ENCODE peak calls at places on chromosomes 11 and 22, in six cellular contexts. One of them, this sample, is unnamed. For H3K27me3, the result is how much of the 10 kb centered on the place peaks cover.

GRCh38 chr11:83648610-83649467 is 362.7 kb upstream of the CCDC90B start:
- DNase-seq in endothelial cell of umbilical vein: no peak
- DNase-seq in transverse colon: no peak
- DNase-seq in K562: no peak
- DNase-seq in suprapubic skin: no peak
- DNase-seq in prostate gland: no peak
- DNase-seq in this sample: no peak

GRCh38 chr11:28863422-28863821 is 755.2 kb downstream of the METTL15 start:
- DNase-seq in endothelial cell of umbilical vein: no peak
- DNase-seq in transverse colon: no peak
- DNase-seq in K562: no peak
- DNase-seq in suprapubic skin: no peak
- DNase-seq in prostate gland: no peak
- DNase-seq in this sample: no peak

GRCh38 chr11:66864924-66865697 is 8.2 kb downstream of the LRFN4 start:
- DNase-seq in endothelial cell of umbilical vein: no peak
- DNase-seq in transverse colon: no peak
- DNase-seq in K562: no peak
- DNase-seq in suprapubic skin: no peak
- DNase-seq in prostate gland: no peak
- DNase-seq in this sample: no peak

GRCh38 chr11:86335131-86335768 is 33.2 kb downstream of the HIKESHI start:
- DNase-seq in endothelial cell of umbilical vein: no peak
- DNase-seq in transverse colon: no peak
- DNase-seq in K562: no peak
- DNase-seq in suprapubic skin: no peak
- DNase-seq in prostate gland: no peak
- DNase-seq in this sample: no peak

GRCh38 chr22:17243524-17243923 is 24.3 kb upstream of the ADA2 start:
- DNase-seq in endothelial cell of umbilical vein: no peak
- DNase-seq in transverse colon: peak
- DNase-seq in K562: peak
- DNase-seq in suprapubic skin: no peak
- DNase-seq in prostate gland: no peak
- DNase-seq in this sample: no peak

GRCh38 chr22:17772963-17773605 is 1.2 kb downstream of the BID start:
- DNase-seq in endothelial cell of umbilical vein: no peak
- DNase-seq in transverse colon: no peak
- DNase-seq in K562: peak
- DNase-seq in suprapubic skin: no peak
- DNase-seq in prostate gland: no peak
- DNase-seq in this sample: no peak

GRCh38 chr22:20953668-20954500 is 13.2 kb upstream of the AIFM3 start:
- DNase-seq in endothelial cell of umbilical vein: no peak
- DNase-seq in transverse colon: no peak
- DNase-seq in K562: no peak
- DNase-seq in suprapubic skin: no peak
- DNase-seq in prostate gland: peak
- DNase-seq in this sample: no peak

GRCh38 chr11:3934658-3935057 is 79.2 kb downstream of the STIM1 start:
- DNase-seq in endothelial cell of umbilical vein: no peak
- DNase-seq in transverse colon: no peak
- DNase-seq in K562: no peak
- DNase-seq in suprapubic skin: no peak
- DNase-seq in prostate gland: no peak
- DNase-seq in this sample: no peak

GRCh38 chr11:117380676-117381075 is 53.0 kb downstream of the CEP164 start:
- DNase-seq in endothelial cell of umbilical vein: no peak
- DNase-seq in transverse colon: no peak
- DNase-seq in K562: no peak
- DNase-seq in suprapubic skin: no peak
- DNase-seq in prostate gland: no peak
- DNase-seq in this sample: no peak

GRCh38 chr22:22974156-22974555 is 86.5 kb downstream of the IGLL5 start:
- DNase-seq in endothelial cell of umbilical vein: no peak
- DNase-seq in transverse colon: no peak
- DNase-seq in K562: no peak
- DNase-seq in suprapubic skin: no peak
- DNase-seq in prostate gland: no peak
- DNase-seq in this sample: no peak

GRCh38 chr11:1072116-1072820 is 2.4 kb upstream of the MUC2 start:
- DNase-seq in endothelial cell of umbilical vein: peak
- DNase-seq in transverse colon: no peak
- DNase-seq in K562: peak
- DNase-seq in suprapubic skin: peak
- DNase-seq in prostate gland: no peak
- DNase-seq in this sample: no peak

GRCh38 chr22:20002098-20002497 is 14.5 kb downstream of the ARVCF start:
- DNase-seq in endothelial cell of umbilical vein: no peak
- DNase-seq in transverse colon: no peak
- DNase-seq in K562: no peak
- DNase-seq in suprapubic skin: no peak
- DNase-seq in prostate gland: no peak
- DNase-seq in this sample: no peak

GRCh38 chr11:61891331-61892084 is at the start of gene FADS3:
- DNase-seq in endothelial cell of umbilical vein: peak
- DNase-seq in transverse colon: peak
- DNase-seq in K562: peak
- DNase-seq in suprapubic skin: peak
- DNase-seq in prostate gland: peak
- DNase-seq in this sample: peak

GRCh38 chr11:126522606-126523005 is 167.1 kb downstream of the ST3GAL4 start:
- DNase-seq in endothelial cell of umbilical vein: no peak
- DNase-seq in transverse colon: no peak
- DNase-seq in K562: no peak
- DNase-seq in suprapubic skin: no peak
- DNase-seq in prostate gland: no peak
- DNase-seq in this sample: no peak

GRCh38 chr11:74723511-74723910 is 7.7 kb downstream of the CHRDL2 start:
- DNase-seq in endothelial cell of umbilical vein: no peak
- DNase-seq in transverse colon: no peak
- DNase-seq in K562: no peak
- DNase-seq in suprapubic skin: no peak
- DNase-seq in prostate gland: no peak
- DNase-seq in this sample: no peak

GRCh38 chr22:40592352-40593113 is 44.0 kb downstream of the MRTFA start:
- DNase-seq in endothelial cell of umbilical vein: no peak
- DNase-seq in transverse colon: peak
- DNase-seq in K562: no peak
- DNase-seq in suprapubic skin: no peak
- DNase-seq in prostate gland: no peak
- DNase-seq in this sample: no peak

GRCh38 chr22:40594924-40595323 is 41.6 kb downstream of the MRTFA start:
- DNase-seq in endothelial cell of umbilical vein: no peak
- DNase-seq in transverse colon: no peak
- DNase-seq in K562: no peak
- DNase-seq in suprapubic skin: no peak
- DNase-seq in prostate gland: no peak
- DNase-seq in this sample: no peak

GRCh38 chr22:40594346-40594745 is 42.2 kb downstream of the MRTFA start:
- DNase-seq in endothelial cell of umbilical vein: no peak
- DNase-seq in transverse colon: no peak
- DNase-seq in K562: no peak
- DNase-seq in suprapubic skin: no peak
- DNase-seq in prostate gland: no peak
- DNase-seq in this sample: no peak

GRCh38 chr22:40595497-40596234 is 40.9 kb downstream of the MRTFA start:
- DNase-seq in endothelial cell of umbilical vein: no peak
- DNase-seq in transverse colon: no peak
- DNase-seq in K562: no peak
- DNase-seq in suprapubic skin: no peak
- DNase-seq in prostate gland: no peak
- DNase-seq in this sample: no peak

DNA sequence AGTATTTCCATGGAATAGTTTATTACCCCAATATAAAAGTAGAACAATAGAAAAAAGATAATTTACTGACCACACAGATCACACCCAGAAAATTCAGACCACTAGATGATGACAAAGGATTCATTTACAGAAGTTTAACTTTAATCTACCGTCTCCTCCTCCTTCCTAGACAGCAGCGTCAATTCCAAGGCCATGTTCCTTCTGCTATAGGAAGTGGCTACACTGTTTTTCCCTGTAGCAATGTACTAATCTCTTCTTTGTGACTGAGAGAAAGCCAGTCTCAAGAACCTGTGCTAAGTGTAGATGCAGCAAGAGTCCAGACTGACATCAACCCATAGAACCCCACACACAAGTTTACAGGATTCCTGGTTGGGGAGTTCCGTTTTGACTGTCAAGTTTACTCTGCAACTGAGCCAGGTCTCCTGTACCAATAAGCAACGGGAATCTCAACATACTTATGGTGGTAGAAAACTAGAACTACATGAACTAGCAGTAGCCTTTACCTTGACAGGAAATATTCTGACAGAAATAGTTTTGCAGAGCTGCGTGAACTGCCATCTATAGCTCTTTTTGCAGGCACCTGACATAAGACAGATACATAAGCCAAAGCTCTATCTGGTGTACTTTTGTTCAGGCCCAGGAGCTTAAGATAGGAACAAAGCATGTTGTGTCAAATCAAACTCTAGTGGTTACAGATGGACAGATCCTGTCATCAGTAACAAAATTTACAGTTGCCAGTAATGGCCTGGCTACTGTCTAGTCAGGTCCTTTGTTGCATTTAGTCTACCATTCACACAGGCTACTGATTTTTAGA is 42.9 kb downstream of the MRTFA start:
- DNase-seq in endothelial cell of umbilical vein: no peak
- DNase-seq in transverse colon: no peak
- DNase-seq in K562: peak
- DNase-seq in suprapubic skin: no peak
- DNase-seq in prostate gland: no peak
- DNase-seq in this sample: no peak
- TF ChIP-seq POLR2A in endothelial cell of umbilical vein: no peak
- TF ChIP-seq POLR2A in transverse colon: no peak
- TF ChIP-seq POLR2A in K562: no peak
- TF ChIP-seq POLR2A in suprapubic skin: no peak
- TF ChIP-seq POLR2A in prostate gland: no peak
- TF ChIP-seq POLR2A in this sample: no peak

GRCh38 chr22:38032681-38033521 is 24.3 kb upstream of the PICK1 start:
- DNase-seq in endothelial cell of umbilical vein: no peak
- DNase-seq in transverse colon: no peak
- DNase-seq in K562: peak
- DNase-seq in suprapubic skin: no peak
- DNase-seq in prostate gland: no peak
- DNase-seq in this sample: no peak
- TF ChIP-seq POLR2AphosphoS5 in endothelial cell of umbilical vein: no peak
- TF ChIP-seq POLR2AphosphoS5 in transverse colon: no peak
- TF ChIP-seq POLR2AphosphoS5 in K562: no peak
- TF ChIP-seq POLR2AphosphoS5 in suprapubic skin: no peak
- TF ChIP-seq POLR2AphosphoS5 in prostate gland: peak
- TF ChIP-seq POLR2AphosphoS5 in this sample: no peak

GRCh38 chr11:114322934-114323333 is 26.7 kb downstream of the NNMT start:
- DNase-seq in endothelial cell of umbilical vein: no peak
- DNase-seq in transverse colon: no peak
- DNase-seq in K562: no peak
- DNase-seq in suprapubic skin: no peak
- DNase-seq in prostate gland: no peak
- DNase-seq in this sample: no peak
- H3K27me3 ChIP-seq in endothelial cell of umbilical vein: under half
- H3K27me3 ChIP-seq in transverse colon: under half
- H3K27me3 ChIP-seq in K562: under half
- H3K27me3 ChIP-seq in suprapubic skin: under half
- H3K27me3 ChIP-seq in prostate gland: under half
- H3K27me3 ChIP-seq in this sample: under half

GRCh38 chr11:12222099-12222751 is 111.8 kb downstream of the MICAL2 start:
- DNase-seq in endothelial cell of umbilical vein: no peak
- DNase-seq in transverse colon: peak
- DNase-seq in K562: no peak
- DNase-seq in suprapubic skin: no peak
- DNase-seq in prostate gland: no peak
- DNase-seq in this sample: peak

GRCh38 chr11:12223771-12224536 is 113.6 kb downstream of the MICAL2 start:
- DNase-seq in endothelial cell of umbilical vein: no peak
- DNase-seq in transverse colon: peak
- DNase-seq in K562: no peak
- DNase-seq in suprapubic skin: no peak
- DNase-seq in prostate gland: peak
- DNase-seq in this sample: no peak

GRCh38 chr11:12226093-12226492 is 115.7 kb downstream of the MICAL2 start:
- DNase-seq in endothelial cell of umbilical vein: no peak
- DNase-seq in transverse colon: no peak
- DNase-seq in K562: no peak
- DNase-seq in suprapubic skin: no peak
- DNase-seq in prostate gland: no peak
- DNase-seq in this sample: no peak

GRCh38 chr11:12225046-12225739 is 114.8 kb downstream of the MICAL2 start:
- DNase-seq in endothelial cell of umbilical vein: no peak
- DNase-seq in transverse colon: no peak
- DNase-seq in K562: no peak
- DNase-seq in suprapubic skin: no peak
- DNase-seq in prostate gland: no peak
- DNase-seq in this sample: no peak

GRCh38 chr11:12224537-12224893 is 114.1 kb downstream of the MICAL2 start:
- DNase-seq in endothelial cell of umbilical vein: peak
- DNase-seq in transverse colon: peak
- DNase-seq in K562: no peak
- DNase-seq in suprapubic skin: peak
- DNase-seq in prostate gland: peak
- DNase-seq in this sample: peak
- TF ChIP-seq POLR2A in endothelial cell of umbilical vein: no peak
- TF ChIP-seq POLR2A in transverse colon: no peak
- TF ChIP-seq POLR2A in K562: no peak
- TF ChIP-seq POLR2A in suprapubic skin: no peak
- TF ChIP-seq POLR2A in prostate gland: peak
- TF ChIP-seq POLR2A in this sample: no peak

GRCh38 chr11:44911031-44911814 is 39.5 kb downstream of the TP53I11 start:
- DNase-seq in endothelial cell of umbilical vein: peak
- DNase-seq in transverse colon: peak
- DNase-seq in K562: peak
- DNase-seq in suprapubic skin: peak
- DNase-seq in prostate gland: peak
- DNase-seq in this sample: peak
- TF ChIP-seq POLR2AphosphoS5 in endothelial cell of umbilical vein: no peak
- TF ChIP-seq POLR2AphosphoS5 in transverse colon: no peak
- TF ChIP-seq POLR2AphosphoS5 in K562: no peak
- TF ChIP-seq POLR2AphosphoS5 in suprapubic skin: no peak
- TF ChIP-seq POLR2AphosphoS5 in prostate gland: peak
- TF ChIP-seq POLR2AphosphoS5 in this sample: no peak

GRCh38 chr22:38943882-38944281 is 13.5 kb upstream of the APOBEC3A start:
- DNase-seq in endothelial cell of umbilical vein: no peak
- DNase-seq in transverse colon: no peak
- DNase-seq in K562: no peak
- DNase-seq in suprapubic skin: no peak
- DNase-seq in prostate gland: no peak
- DNase-seq in this sample: no peak
- H3K27me3 ChIP-seq in endothelial cell of umbilical vein: under half
- H3K27me3 ChIP-seq in transverse colon: under half
- H3K27me3 ChIP-seq in K562: under half
- H3K27me3 ChIP-seq in suprapubic skin: under half
- H3K27me3 ChIP-seq in prostate gland: under half
- H3K27me3 ChIP-seq in this sample: under half

This sample was measured in stomach.